ENCODE peak calls at places on chromosomes 3 and 15, in seven cellular contexts. X is tibial nerve, R is HepG2, B is A549, K is SK-N-SH, J is sigmoid colon, V is transverse colon. D is an unnamed sample.

GRCh38 chr3:27224197-27224596 is 145.0 kb downstream of the NEK10 start:
- DNase-seq in X (no peak), R (no peak), B (no peak), K (no peak), J (no peak), V (no peak), D (no peak)

GRCh38 chr15:59739557-59740186 is 50.6 kb upstream of the BNIP2 start:
- DNase-seq in X (no peak), R (no peak), B (no peak), K (no peak), J (no peak), V (no peak), D (no peak)

GRCh38 chr3:83632526-83632925 is 1326.3 kb upstream of the CADM2 start:
- DNase-seq in X (no peak), R (no peak), B (no peak), K (no peak), J (no peak), V (no peak), D (no peak)

GRCh38 chr3:177169936-177170722 is 27.2 kb downstream of the TBL1XR1 start:
- DNase-seq in X (no peak), R (no peak), B (no peak), K (no peak), J (no peak), V (no peak), D (no peak)

GRCh38 chr3:179321585-179322322 is 1.1 kb upstream of the ZNF639 start:
- DNase-seq in X (peak), R (peak), B (peak), K (peak), J (no peak), V (peak), D (no peak)

GRCh38 chr15:49421991-49422390 is 1.1 kb upstream of the FGF7 start:
- DNase-seq in X (peak), R (peak), B (no peak), K (peak), J (peak), V (peak), D (no peak)

GRCh38 chr15:101092186-101092866 is 159.5 kb downstream of the CHSY1 start:
- DNase-seq in X (no peak), R (no peak), B (no peak), K (no peak), J (no peak), V (no peak), D (no peak)

GRCh38 chr15:62985768-62986167 is 56.8 kb upstream of the TPM1 start:
- DNase-seq in X (no peak), R (no peak), B (no peak), K (no peak), J (no peak), V (no peak), D (no peak)

GRCh38 chr3:33874815-33875214 is 76.4 kb downstream of the PDCD6IP start:
- DNase-seq in X (no peak), R (no peak), B (no peak), K (no peak), J (no peak), V (no peak), D (no peak)

GRCh38 chr3:109278546-109278945 is 37.8 kb downstream of the DPPA2 start:
- DNase-seq in X (no peak), R (no peak), B (no peak), K (no peak), J (no peak), V (no peak), D (no peak)
- TF ChIP-seq EP300 in X (no peak), R (no peak), B (no peak), K (no peak), J (no peak), V (no peak), D (no peak)

GRCh38 chr3:88418219-88418618 is 268.5 kb downstream of the C3orf38 start:
- DNase-seq in X (no peak), R (no peak), B (no peak), K (no peak), J (no peak), V (no peak), D (no peak)
- TF ChIP-seq EP300 in X (no peak), R (no peak), B (no peak), K (no peak), J (no peak), V (no peak), D (no peak)

GRCh38 chr3:195448205-195448875 is 5.5 kb upstream of the ACAP2 start:
- DNase-seq in X (no peak), R (no peak), B (no peak), K (no peak), J (no peak), V (no peak), D (no peak)
- TF ChIP-seq EP300 in X (no peak), R (no peak), B (no peak), K (no peak), J (no peak), V (no peak), D (no peak)

DNA sequence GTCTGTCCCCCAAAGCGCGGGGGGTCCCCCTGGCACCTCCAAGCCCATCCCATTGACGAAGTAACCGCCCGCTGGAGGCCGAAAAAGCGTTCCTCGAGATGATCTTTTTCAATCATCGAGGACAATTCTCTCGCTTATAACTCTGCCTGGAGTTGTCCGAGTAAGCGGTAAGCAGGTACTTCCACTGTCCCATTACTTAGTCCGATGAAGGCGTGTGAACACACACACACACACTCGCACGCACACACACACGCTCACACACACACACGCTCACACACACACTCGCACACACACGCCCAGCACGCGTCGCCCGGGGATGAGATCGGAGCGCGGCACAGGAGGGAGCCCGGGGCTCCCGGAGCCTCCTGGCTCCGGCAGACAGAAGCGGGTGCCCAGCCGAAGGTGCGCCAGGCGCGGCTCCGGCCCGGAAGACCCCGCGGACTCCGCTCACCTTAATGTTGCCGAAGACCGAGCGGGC is 430 bp downstream of the SLCO2A1 start:
- DNase-seq in X (no peak), R (no peak), B (no peak), K (peak), J (no peak), V (no peak), D (no peak)
- TF ChIP-seq EP300 in X (no peak), R (no peak), B (no peak), K (no peak), J (no peak), V (no peak), D (no peak)

GRCh38 chr3:51944541-51945021 is 2.4 kb downstream of the PARP3 start:
- DNase-seq in X (no peak), R (no peak), B (no peak), K (no peak), J (peak), V (no peak), D (no peak)
- TF ChIP-seq EP300 in X (no peak), R (no peak), B (no peak), K (no peak), J (no peak), V (no peak), D (no peak)

DNA sequence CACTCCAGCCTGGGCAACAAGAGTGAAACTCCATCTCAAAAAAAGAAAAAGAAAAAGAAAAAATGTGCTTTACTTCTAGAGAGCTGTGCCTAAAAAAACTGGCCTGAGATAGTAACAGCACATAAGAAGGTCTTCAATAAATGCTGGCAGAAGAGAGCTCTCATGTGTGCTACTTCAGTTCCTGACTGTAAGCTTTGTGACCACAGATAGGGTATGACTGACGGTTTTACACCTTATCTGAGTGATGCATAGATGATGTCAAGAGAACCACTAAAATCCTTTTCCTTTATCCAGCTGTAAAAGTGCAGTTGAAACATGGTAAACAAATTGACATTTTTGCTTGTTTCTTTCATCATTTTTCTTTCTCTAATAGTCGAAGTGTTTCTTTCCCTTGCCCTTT is 127.9 kb downstream of the C3orf70 start:
- DNase-seq in X (no peak), R (no peak), B (no peak), K (no peak), J (no peak), V (no peak), D (no peak)
- TF ChIP-seq EP300 in X (no peak), R (no peak), B (no peak), K (no peak), J (no peak), V (no peak), D (no peak)

GRCh38 chr3:123660900-123661299 is 76.0 kb upstream of the HACD2 start:
- DNase-seq in X (peak), R (no peak), B (no peak), K (peak), J (peak), V (peak), D (peak)
- TF ChIP-seq EP300 in X (peak), R (no peak), B (no peak), K (peak), J (peak), V (peak), D (no peak)

GRCh38 chr15:58518626-58519025 is 86.8 kb downstream of the LIPC start:
- DNase-seq in X (no peak), R (no peak), B (no peak), K (no peak), J (no peak), V (no peak), D (no peak)

GRCh38 chr15:58515807-58516206 is 84.0 kb downstream of the LIPC start:
- DNase-seq in X (no peak), R (no peak), B (no peak), K (no peak), J (no peak), V (no peak), D (no peak)

GRCh38 chr15:58520464-58520863 is 88.7 kb downstream of the LIPC start:
- DNase-seq in X (no peak), R (no peak), B (no peak), K (no peak), J (no peak), V (no peak), D (no peak)

GRCh38 chr15:58517252-58517681 is 85.5 kb downstream of the LIPC start:
- DNase-seq in X (no peak), R (no peak), B (no peak), K (no peak), J (no peak), V (no peak), D (no peak)

DNA sequence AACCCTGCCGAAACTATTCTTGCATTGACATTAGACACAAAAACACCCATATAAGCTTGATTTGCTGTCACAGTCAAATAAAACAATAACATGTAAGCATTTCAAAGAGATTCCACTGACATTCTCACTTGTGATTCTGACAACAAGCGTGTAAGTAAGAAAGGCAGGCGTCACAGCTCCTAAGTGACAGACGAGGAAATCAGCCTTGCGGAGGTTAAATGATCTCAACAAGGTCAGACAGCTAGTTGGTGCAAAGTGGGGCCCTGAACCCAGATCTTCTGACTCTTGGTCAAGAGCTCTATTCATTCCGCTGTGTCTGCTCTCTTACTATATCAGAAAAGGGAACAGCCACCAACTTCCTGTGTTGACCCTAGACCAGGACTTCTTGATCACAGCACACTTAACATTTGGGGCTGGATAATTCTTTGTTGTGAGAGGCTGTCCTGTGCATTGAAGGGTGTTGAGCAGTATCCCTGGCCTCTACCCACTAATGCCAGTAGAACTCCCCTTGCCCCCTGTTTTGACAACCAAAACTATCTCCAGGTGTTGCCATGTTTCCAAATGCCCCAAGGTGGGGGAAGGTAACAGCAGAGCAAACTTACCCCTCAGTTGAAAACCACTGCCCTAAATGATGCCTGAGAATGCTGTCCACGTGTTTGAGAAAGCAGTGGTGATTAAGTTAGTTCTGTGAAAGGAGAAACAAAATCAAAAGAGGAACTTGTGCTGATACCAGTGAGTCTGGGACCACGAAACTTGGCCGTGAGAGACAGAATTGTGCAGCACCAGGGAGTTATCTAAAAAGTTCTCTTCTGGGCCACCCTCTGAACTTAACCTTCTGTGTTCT is 86.1 kb downstream of the LIPC start:
- DNase-seq in X (no peak), R (no peak), B (no peak), K (no peak), J (no peak), V (no peak), D (no peak)
- TF ChIP-seq EP300 in X (no peak), R (no peak), B (no peak), K (no peak), J (no peak), V (no peak), D (no peak)

DNA sequence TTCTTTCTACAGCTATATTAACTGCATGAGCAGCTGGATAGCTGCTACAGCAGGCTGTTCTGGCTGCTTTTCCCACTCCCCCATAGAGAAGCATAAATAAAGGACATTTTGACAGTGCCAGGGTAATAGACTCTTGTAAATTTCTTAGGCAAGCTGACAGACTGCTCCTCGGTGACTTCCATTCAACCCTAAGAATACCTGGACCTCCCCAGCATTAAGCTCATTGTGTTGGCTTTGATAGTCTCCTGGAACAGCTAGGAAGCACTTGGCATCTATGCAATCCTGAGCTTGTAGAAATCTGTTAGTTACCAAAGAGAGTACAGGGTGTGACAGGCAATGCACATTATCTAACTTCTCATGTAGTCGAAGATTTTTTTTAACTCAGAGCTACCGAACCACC is 475.4 kb downstream of the AGBL1 start:
- DNase-seq in X (no peak), R (no peak), B (no peak), K (no peak), J (no peak), V (no peak), D (no peak)
- TF ChIP-seq EP300 in X (no peak), R (no peak), B (no peak), K (no peak), J (no peak), V (no peak), D (no peak)

D was measured in upper lobe of left lung.